ENCODE peak calls at places on chromosome 6, in seven cellular contexts. P, D, B, U, T, H and G are unnamed samples. For H3K4me1, the result is how much of the 10 kb centered on the place peaks cover.

GRCh38 chr6:166620478-166621113 is 6.5 kb downstream of the RPS6KA2 start:
- DNase-seq in D (no peak), B (no peak), T (no peak), H (peak), U (no peak), P (no peak), G (no peak)

GRCh38 chr6:34531580-34532201 is 24.4 kb downstream of the SPDEF start:
- DNase-seq in H (peak), B (peak), D (peak), U (peak), P (no peak), T (no peak), G (peak)

GRCh38 chr6:56759521-56759920 is 116.8 kb upstream of the DST start:
- DNase-seq in B (no peak), P (no peak), U (no peak), T (no peak), H (no peak), D (no peak), G (no peak)

GRCh38 chr6:147103641-147104040 is 100.6 kb upstream of the STXBP5 start:
- DNase-seq in D (no peak), T (no peak), P (no peak), B (no peak), U (no peak), H (no peak), G (no peak)

GRCh38 chr6:33981421-33981820 is 164.5 kb downstream of the GRM4 start:
- DNase-seq in H (no peak), D (no peak), T (peak), B (no peak), U (no peak), P (no peak), G (no peak)

GRCh38 chr6:150314230-150315188 is 54.3 kb upstream of the IYD start:
- DNase-seq in U (no peak), D (no peak), B (no peak), P (no peak), H (no peak), T (no peak), G (no peak)

GRCh38 chr6:166627875-166628849 is 1.1 kb upstream of the RPS6KA2 start:
- DNase-seq in D (peak), T (peak), U (peak), B (peak), H (peak), P (peak), G (peak)

GRCh38 chr6:56381852-56382251 is 134.5 kb upstream of the COL21A1 start:
- DNase-seq in D (no peak), T (no peak), P (no peak), B (no peak), U (no peak), H (peak), G (no peak)

GRCh38 chr6:47302043-47302442 is 7.7 kb downstream of the TNFRSF21 start:
- DNase-seq in H (no peak), D (no peak), P (no peak), T (no peak), B (no peak), U (no peak), G (no peak)

GRCh38 chr6:115582386-115582785 is 478.3 kb downstream of the FRK start:
- DNase-seq in H (no peak), U (no peak), B (no peak), P (no peak), T (no peak), D (no peak), G (no peak)

GRCh38 chr6:7242835-7243187 is 70.2 kb downstream of the SSR1 start:
- DNase-seq in B (no peak), P (no peak), H (no peak), T (no peak), D (no peak), U (no peak), G (peak)
- H3K4me1 ChIP-seq in B (under half), P (under half), H (under half), T (under half), D (under half), U (under half), G (under half)

DNA sequence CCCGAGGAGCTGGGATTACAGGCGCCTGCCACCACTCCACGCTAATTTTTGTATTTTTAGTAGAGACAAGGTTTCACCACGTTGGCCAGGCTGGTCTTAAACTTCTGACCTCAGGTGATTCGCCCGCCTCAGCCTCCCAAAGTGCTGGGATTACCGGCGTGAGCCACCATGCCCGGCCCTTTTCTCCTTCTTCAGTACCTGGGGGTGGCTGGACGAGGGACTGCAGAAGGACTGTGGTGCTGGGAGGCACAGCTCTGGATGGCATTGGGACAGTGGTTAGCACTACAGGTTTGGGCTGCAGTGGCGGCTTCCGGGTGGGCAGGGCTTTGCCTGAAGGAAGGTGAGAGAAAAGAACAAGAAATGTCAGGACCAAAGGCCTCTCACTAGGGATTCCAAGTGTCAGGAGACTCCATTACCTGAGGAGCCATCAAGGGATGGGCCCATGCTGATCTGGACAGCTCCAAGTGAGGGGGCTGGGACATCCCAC is 7.4 kb downstream of the ATF6B start:
- DNase-seq in T (no peak), P (no peak), H (no peak), U (no peak), D (no peak), B (no peak), G (no peak)
- H3K4me1 ChIP-seq in T (under half), P (under half), H (under half), U (under half), D (under half), B (under half), G (under half)

GRCh38 chr6:18414102-18414501 is 27.0 kb downstream of the RNF144B start:
- DNase-seq in U (no peak), T (no peak), H (no peak), D (no peak), P (no peak), B (no peak), G (no peak)

GRCh38 chr6:18412073-18412472 is 24.9 kb downstream of the RNF144B start:
- DNase-seq in P (no peak), T (no peak), H (no peak), B (no peak), D (no peak), U (no peak), G (no peak)

GRCh38 chr6:18410412-18410811 is 23.3 kb downstream of the RNF144B start:
- DNase-seq in B (no peak), D (no peak), T (no peak), H (no peak), P (no peak), U (no peak), G (no peak)

GRCh38 chr6:18413320-18413830 is 26.2 kb downstream of the RNF144B start:
- DNase-seq in H (no peak), B (no peak), T (no peak), P (no peak), U (no peak), D (no peak), G (no peak)

GRCh38 chr6:18412644-18413043 is 25.5 kb downstream of the RNF144B start:
- DNase-seq in H (peak), B (no peak), T (no peak), D (no peak), P (no peak), U (no peak), G (no peak)
- H3K4me1 ChIP-seq in H (under half), B (under half), T (under half), D (under half), P (under half), U (under half), G (under half)

GRCh38 chr6:17418281-17419188 is 25.1 kb downstream of the CAP2 start:
- DNase-seq in B (no peak), H (peak), P (no peak), U (no peak), D (no peak), T (no peak), G (no peak)
- H3K4me1 ChIP-seq in B (under half), H (under half), P (under half), U (under half), D (half or more), T (under half), G (under half)

DNA sequence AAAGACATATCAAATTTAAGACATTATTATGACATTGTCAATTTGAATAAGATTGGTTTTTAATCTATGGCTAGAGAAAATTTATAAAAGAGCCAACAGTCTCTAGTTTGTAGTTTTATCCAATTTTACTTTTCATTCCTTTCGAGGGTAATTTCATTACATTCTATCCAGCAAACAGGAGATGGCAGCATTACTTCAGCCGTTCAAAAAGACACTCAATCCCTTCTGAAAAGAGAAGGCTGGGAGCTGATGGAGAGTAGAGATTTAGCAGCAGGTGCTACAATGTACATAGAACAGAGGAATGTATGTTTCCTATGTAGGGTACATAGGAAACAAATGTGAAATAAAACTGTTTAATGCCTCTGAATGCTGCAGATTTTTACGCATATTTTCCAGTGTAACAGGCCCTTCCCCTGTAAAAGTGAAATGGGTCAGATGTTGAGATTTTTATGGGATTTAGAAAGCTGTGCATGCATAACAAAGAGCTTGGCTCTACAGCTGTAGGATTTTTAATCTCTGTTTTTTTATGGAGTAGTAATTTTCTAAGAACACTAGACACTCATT is 15.9 kb downstream of the RPS12 start:
- DNase-seq in U (no peak), P (no peak), B (no peak), T (no peak), D (no peak), H (peak), G (no peak)
- H3K4me1 ChIP-seq in U (under half), P (under half), B (under half), T (under half), D (under half), H (under half), G (under half)

GRCh38 chr6:3744211-3744900 is 7.2 kb downstream of the PXDC1 start:
- DNase-seq in H (peak), T (no peak), P (no peak), D (no peak), B (peak), U (no peak), G (peak)

GRCh38 chr6:3742076-3742425 is 9.5 kb downstream of the PXDC1 start:
- DNase-seq in P (no peak), U (no peak), H (no peak), D (no peak), B (no peak), T (no peak), G (no peak)

GRCh38 chr6:3742426-3743344 is 8.8 kb downstream of the PXDC1 start:
- DNase-seq in T (peak), H (peak), D (peak), B (peak), U (peak), P (peak), G (peak)

GRCh38 chr6:3744901-3745470 is 6.5 kb downstream of the PXDC1 start:
- DNase-seq in T (no peak), U (no peak), P (no peak), B (peak), D (no peak), H (no peak), G (peak)

DNA sequence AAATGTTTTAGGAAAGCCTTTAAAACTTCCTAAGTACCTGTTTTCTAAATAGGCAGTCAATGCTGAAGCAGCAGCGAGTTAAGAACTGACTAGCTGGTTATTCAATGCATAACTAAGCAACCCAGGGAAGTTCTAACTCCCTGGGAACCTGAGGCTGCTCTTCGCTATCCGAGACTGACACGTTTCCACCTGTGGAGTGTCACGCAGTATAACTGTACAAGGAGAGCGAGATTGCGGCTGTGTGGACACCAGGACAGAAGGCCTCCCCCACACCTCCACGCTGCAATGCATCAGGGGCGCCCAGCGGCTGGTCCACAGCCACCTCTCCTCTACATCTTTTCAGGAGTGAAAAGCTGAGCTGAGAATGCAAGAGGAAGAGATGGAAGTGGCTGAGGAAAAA is 8.0 kb downstream of the PXDC1 start:
- DNase-seq in T (no peak), B (peak), P (no peak), H (no peak), D (no peak), U (no peak), G (no peak)
- H3K4me1 ChIP-seq in T (half or more), B (under half), P (under half), H (under half), D (half or more), U (half or more), G (under half)

GRCh38 chr6:3739311-3739897 is 12.1 kb downstream of the PXDC1 start:
- DNase-seq in U (no peak), H (no peak), P (no peak), D (no peak), T (no peak), B (peak), G (peak)

GRCh38 chr6:3741477-3741871 is 10.0 kb downstream of the PXDC1 start:
- DNase-seq in H (no peak), D (no peak), B (peak), U (no peak), P (no peak), T (no peak), G (no peak)

GRCh38 chr6:3737831-3738210 is 13.7 kb downstream of the PXDC1 start:
- DNase-seq in P (no peak), B (no peak), T (no peak), U (no peak), D (no peak), H (no peak), G (peak)

GRCh38 chr6:3738381-3739131 is 13.0 kb downstream of the PXDC1 start:
- DNase-seq in P (no peak), B (peak), T (no peak), H (no peak), D (no peak), U (no peak), G (no peak)

DNA sequence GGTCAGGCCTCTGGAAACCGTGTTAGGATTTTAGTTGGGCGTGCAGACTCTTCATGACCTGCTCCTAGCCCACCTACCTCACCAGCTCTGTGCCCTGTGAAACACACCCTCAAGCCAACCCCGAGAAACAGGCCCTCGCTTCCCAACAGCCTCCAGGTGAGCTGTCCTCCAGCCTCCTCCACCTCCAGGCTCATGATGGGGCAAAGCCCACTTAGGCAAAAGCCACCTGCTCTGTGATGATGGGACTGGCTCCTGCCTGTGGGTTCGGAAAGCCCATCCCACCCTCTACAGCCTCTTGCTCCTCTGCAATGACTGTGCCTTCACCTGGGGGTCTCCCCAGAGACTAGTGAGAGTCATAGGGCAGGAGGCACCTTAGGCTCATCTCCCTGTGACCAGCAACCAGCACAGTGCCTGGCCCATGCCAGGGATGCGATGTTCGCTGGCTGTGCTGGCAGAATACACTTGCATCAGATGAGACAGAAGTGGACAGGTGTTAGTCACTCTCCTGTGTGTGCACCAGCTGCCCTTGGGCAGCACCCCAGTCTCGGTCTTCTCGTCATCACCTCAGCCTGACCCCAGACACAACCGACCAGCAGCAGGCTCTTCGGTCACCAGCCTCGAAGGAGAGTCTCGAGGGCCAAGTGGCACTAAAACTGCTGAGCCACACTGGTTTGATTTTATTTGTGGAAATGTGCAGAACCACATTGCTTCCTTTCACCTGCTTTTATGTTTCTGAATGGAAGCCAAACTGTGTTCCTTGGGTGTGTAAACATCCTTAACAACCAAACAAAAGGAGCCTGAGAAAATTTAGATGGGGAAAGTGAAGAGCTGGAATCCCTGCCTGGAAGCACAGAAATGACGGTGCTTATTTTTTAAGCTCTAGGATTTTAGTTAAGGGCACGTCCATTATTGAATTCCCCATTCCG is 10.7 kb downstream of the PXDC1 start:
- DNase-seq in D (no peak), P (no peak), U (no peak), T (no peak), H (no peak), B (peak), G (no peak)
- H3K4me1 ChIP-seq in D (half or more), P (under half), U (half or more), T (under half), H (under half), B (under half), G (under half)

GRCh38 chr6:37820713-37821069 is 1.2 kb downstream of the ZFAND3 start:
- DNase-seq in D (no peak), P (no peak), B (no peak), U (no peak), T (no peak), H (no peak), G (no peak)
- H3K4me1 ChIP-seq in D (half or more), P (under half), B (under half), U (half or more), T (under half), H (under half), G (under half)

GRCh38 chr6:21739241-21739640 is 145.7 kb downstream of the SOX4 start:
- DNase-seq in P (no peak), H (no peak), U (no peak), B (no peak), D (no peak), T (no peak), G (no peak)
- H3K4me1 ChIP-seq in P (under half), H (under half), U (under half), B (under half), D (under half), T (under half), G (under half)

DNA sequence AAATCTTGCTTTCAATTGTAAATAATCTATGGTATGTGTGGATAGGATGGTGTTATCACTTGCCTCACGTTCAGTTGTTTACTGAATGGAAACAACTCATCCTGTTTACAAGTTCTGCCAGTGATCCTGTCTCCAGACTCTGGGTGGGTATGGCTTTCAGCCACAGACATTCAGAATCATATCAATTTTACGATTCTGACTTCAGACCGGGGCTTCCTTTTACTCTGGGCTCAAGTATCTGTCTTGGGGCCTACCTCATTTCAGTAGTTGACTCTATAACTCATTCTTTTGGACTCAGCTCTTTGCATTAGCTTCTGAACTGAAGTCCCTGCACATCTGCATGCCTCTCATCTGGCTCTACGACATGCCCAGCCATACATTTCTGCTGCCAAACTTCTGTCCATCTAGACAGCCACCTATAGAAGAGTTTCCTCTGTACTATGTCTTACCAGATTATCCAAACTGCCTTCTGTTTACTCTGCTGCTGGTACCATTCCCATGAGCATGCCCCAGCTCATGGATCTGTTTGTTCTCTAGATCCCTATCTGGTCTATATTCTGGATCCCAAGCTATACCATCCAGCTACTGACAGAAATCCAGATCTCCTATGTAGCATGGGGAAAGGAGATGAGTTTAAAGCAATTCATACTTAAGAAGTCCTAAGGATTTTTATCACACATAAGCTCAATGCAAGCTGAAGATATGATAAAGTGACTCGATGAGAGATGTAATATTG is 34.3 kb downstream of the FYN start:
- DNase-seq in H (no peak), D (no peak), T (no peak), P (no peak), B (no peak), U (no peak), G (no peak)
- H3K4me1 ChIP-seq in H (under half), D (half or more), T (under half), P (under half), B (under half), U (half or more), G (under half)